ENCODE peak calls at places on chromosomes 5 and 9, in five cellular contexts. J is CD8-positive, alpha-beta memory T cell; P is dermis blood vessel endothelial cell; H is Ammon's horn; G is stimulated activated CD8-positive, alpha-beta memory T cell treated with anti-CD3 and anti-CD28 coated beads, Interleukin-4, amount 100 ng/mL, for 48 hours. U is an unnamed sample.

GRCh38 chr5:151770383-151771258 is 1.1 kb upstream of the G3BP1 start:
- DNase-seq in J (no peak), P (peak; percentile 75), H (peak; percentile 81), G (no peak), U (peak; percentile 63)

GRCh38 chr5:36090033-36090432 is 23.4 kb upstream of the UGT3A2 start:
- DNase-seq in J (no peak), P (peak; percentile 55), H (no peak), G (no peak), U (no peak)

GRCh38 chr9:136562746-136563506 is 17.1 kb upstream of the NOTCH1 start:
- DNase-seq in J (no peak), P (peak; percentile 33), H (no peak), G (no peak), U (no peak)

GRCh38 chr9:19650292-19650691 is 138.5 kb downstream of the SLC24A2 start:
- DNase-seq in J (no peak), P (no peak), H (no peak), G (no peak), U (no peak)

GRCh38 chr5:10360686-10361085 is 7.2 kb downstream of the MARCHF6 start:
- DNase-seq in J (no peak), P (no peak), H (no peak), G (no peak), U (no peak)

GRCh38 chr9:98222885-98223640 is 30.6 kb upstream of the CORO2A start:
- DNase-seq in J (no peak), P (peak; percentile 67), H (no peak), G (no peak), U (no peak)

GRCh38 chr5:149584106-149584505 is 2.8 kb downstream of the ARHGEF37 start:
- DNase-seq in J (no peak), P (no peak), H (no peak), G (no peak), U (peak; percentile 21)

GRCh38 chr5:172758836-172759149 is 12.2 kb downstream of the DUSP1 start:
- DNase-seq in J (no peak), P (no peak), H (no peak), G (no peak), U (no peak)

GRCh38 chr9:18477719-18478118 is 3.8 kb downstream of the ADAMTSL1 start:
- DNase-seq in J (no peak), P (no peak), H (no peak), G (no peak), U (no peak)

GRCh38 chr9:133112361-133113026 is 8.5 kb downstream of the RALGDS start:
- DNase-seq in J (peak; percentile 64), P (no peak), H (no peak), G (no peak), U (no peak)

GRCh38 chr5:72290356-72291133 is 29.5 kb downstream of the MRPS27 start:
- DNase-seq in J (no peak), P (no peak), H (no peak), G (no peak), U (no peak)

GRCh38 chr5:124057161-124057814 is 545.3 kb downstream of the CSNK1G3 start:
- DNase-seq in J (no peak), P (peak; percentile 56), H (peak; percentile 58), G (no peak), U (peak; percentile 25)

GRCh38 chr5:75337366-75338021 is 474 bp downstream of the HMGCR start:
- DNase-seq in J (peak; percentile 61), P (no peak), H (peak; percentile 52), G (peak; percentile 60), U (no peak)

GRCh38 chr9:2655411-2655901 is 33.9 kb downstream of the VLDLR start:
- DNase-seq in J (peak; percentile 52), P (peak; percentile 74), H (no peak), G (peak; percentile 40), U (no peak)

GRCh38 chr5:6713274-6714181 is at the start of gene TENT4A:
- DNase-seq in J (peak; percentile 55), P (no peak), H (no peak), G (peak; percentile 31), U (no peak)

GRCh38 chr5:177994561-177995190 is 1.4 kb downstream of the PROP1 start:
- DNase-seq in J (no peak), P (no peak), H (no peak), G (no peak), U (no peak)

GRCh38 chr9:31542384-31543055 is 841.9 kb upstream of the ACO1 start:
- DNase-seq in J (peak; percentile 51), P (peak; percentile 62), H (peak; percentile 35), G (peak; percentile 25), U (peak; percentile 15)

GRCh38 chr9:36137392-36138004 is 965 bp downstream of the GLIPR2 start:
- DNase-seq in J (no peak), P (peak; percentile 46), H (no peak), G (no peak), U (peak; percentile 31)

GRCh38 chr9:133103987-133104505 is 17.0 kb downstream of the RALGDS start:
- DNase-seq in J (peak; percentile 38), P (no peak), H (no peak), G (no peak), U (no peak)

GRCh38 chr5:93596676-93597441 is 13.8 kb downstream of the NR2F1 start:
- DNase-seq in J (no peak), P (peak; percentile 30), H (no peak), G (peak; percentile 25), U (no peak)

GRCh38 chr5:66516535-66516934 is 79.7 kb upstream of the MAST4 start:
- DNase-seq in J (no peak), P (no peak), H (no peak), G (no peak), U (no peak)

GRCh38 chr5:109812698-109813097 is 123.0 kb downstream of the MAN2A1 start:
- DNase-seq in J (no peak), P (no peak), H (no peak), G (no peak), U (no peak)

GRCh38 chr5:127838661-127839060 is 135.5 kb downstream of the CCDC192 start:
- DNase-seq in J (no peak), P (peak; percentile 66), H (no peak), G (no peak), U (no peak)

GRCh38 chr9:130780415-130780814 is 54.6 kb upstream of the ABL1 start:
- DNase-seq in J (no peak), P (no peak), H (no peak), G (no peak), U (no peak)

GRCh38 chr9:76912631-76913275 is 6.8 kb upstream of the PRUNE2 start:
- DNase-seq in J (no peak), P (no peak), H (no peak), G (no peak), U (no peak)

GRCh38 chr5:33794550-33795300 is 97.1 kb downstream of the ADAMTS12 start:
- DNase-seq in J (no peak), P (no peak), H (no peak), G (no peak), U (no peak)

GRCh38 chr9:109716631-109717030 is 63.4 kb upstream of the PALM2AKAP2 start:
- DNase-seq in J (no peak), P (no peak), H (no peak), G (no peak), U (no peak)

GRCh38 chr5:92552206-92553160 is 1028.5 kb downstream of the NR2F1-AS1 start:
- DNase-seq in J (no peak), P (peak; percentile 35), H (no peak), G (no peak), U (no peak)

GRCh38 chr5:766666-767431 is 17.7 kb downstream of the ZDHHC11B start:
- DNase-seq in J (no peak), P (no peak), H (peak; percentile 10), G (peak; percentile 21), U (no peak)

GRCh38 chr9:32550046-32550608 is 2.0 kb upstream of the SMIM27 start:
- DNase-seq in J (no peak), P (peak; percentile 54), H (peak; percentile 60), G (no peak), U (peak; percentile 21)

GRCh38 chr5:122076023-122076422 is 2.0 kb downstream of the LOX start:
- DNase-seq in J (no peak), P (peak; percentile 50), H (no peak), G (no peak), U (no peak)

GRCh38 chr5:130885718-130886117 is 279.3 kb downstream of the HINT1 start:
- DNase-seq in J (no peak), P (no peak), H (no peak), G (no peak), U (no peak)

GRCh38 chr9:129472651-129473102 is 148.2 kb downstream of the C9orf50 start:
- DNase-seq in J (no peak), P (no peak), H (no peak), G (no peak), U (no peak)

GRCh38 chr5:2872676-2873075 is 121.2 kb upstream of the IRX2 start:
- DNase-seq in J (no peak), P (no peak), H (no peak), G (no peak), U (no peak)

GRCh38 chr5:53173083-53173482 is 63.5 kb upstream of the MOCS2 start:
- DNase-seq in J (no peak), P (no peak), H (no peak), G (no peak), U (no peak)